ENCODE peak calls at places on chromosomes 11 and 22, in five cellular contexts. I is brain pericyte; C is NCI-H748 treated with DMSO at 0.1 percent for 48 hours; M is mammary epithelial cell; X is activated CD4-positive, CD25-positive, alpha-beta regulatory T cell. J is an unnamed sample.

GRCh38 chr11:1542267-1542666 is 29.8 kb downstream of the DUSP8 start:
- DNase-seq in I (no peak), C (no peak), M (no peak), X (no peak), J (no peak)

GRCh38 chr11:59616396-59616982 is 915 bp upstream of the OSBP start:
- DNase-seq in I (no peak), C (no peak), M (no peak), X (no peak), J (no peak)

GRCh38 chr11:64894070-64894811 is 15.8 kb upstream of the EHD1 start:
- DNase-seq in I (no peak), C (peak), M (peak), X (peak), J (no peak)

GRCh38 chr11:16356751-16357365 is 512 bp upstream of the SOX6 start:
- DNase-seq in I (no peak), C (no peak), M (no peak), X (no peak), J (no peak)

GRCh38 chr22:44181912-44182590 is 1.3 kb downstream of the PARVG start:
- DNase-seq in I (no peak), C (no peak), M (no peak), X (no peak), J (no peak)

GRCh38 chr11:63537293-63538101 is 889 bp downstream of the PLAAT4 start:
- DNase-seq in I (peak), C (no peak), M (no peak), X (no peak), J (no peak)

GRCh38 chr22:37806409-37807338 is 1.1 kb upstream of the GCAT start:
- DNase-seq in I (no peak), C (peak), M (peak), X (no peak), J (no peak)

GRCh38 chr11:97743205-97743742 is 1277.5 kb upstream of the CNTN5 start:
- DNase-seq in I (no peak), C (no peak), M (peak), X (no peak), J (no peak)

GRCh38 chr11:43547411-43547718 is 133.2 kb upstream of the HSD17B12 start:
- DNase-seq in I (no peak), C (no peak), M (no peak), X (no peak), J (no peak)

GRCh38 chr11:12539570-12539969 is 134.7 kb upstream of the TEAD1 start:
- DNase-seq in I (peak), C (no peak), M (peak), X (no peak), J (no peak)

GRCh38 chr11:125464671-125465070 is 31.4 kb downstream of the FEZ1 start:
- DNase-seq in I (no peak), C (no peak), M (no peak), X (no peak), J (no peak)

GRCh38 chr22:48106215-48106614 is 1343.8 kb downstream of the TBC1D22A start:
- DNase-seq in I (no peak), C (no peak), M (no peak), X (no peak), J (no peak)

GRCh38 chr11:14443642-14444041 is 56.0 kb downstream of the COPB1 start:
- DNase-seq in I (no peak), C (no peak), M (peak), X (no peak), J (no peak)

GRCh38 chr11:113685650-113686349 is 20.3 kb downstream of the TMPRSS5 start:
- DNase-seq in I (no peak), C (no peak), M (no peak), X (no peak), J (no peak)

GRCh38 chr11:125871391-125872137 is 15.9 kb upstream of the HYLS1 start:
- DNase-seq in I (no peak), C (no peak), M (peak), X (no peak), J (peak)

GRCh38 chr11:124899376-124900145 is 1.9 kb upstream of the ROBO4 start:
- DNase-seq in I (no peak), C (no peak), M (peak), X (no peak), J (no peak)

J was measured in NCI-H1048.